ENCODE peak calls at places on chromosomes 11 and 22, in six cellular contexts. U is PC-9, P is GM23338, O is GM23248, D is MM.1S, X is PC-3. C is an unnamed sample. For H4K20me1 and H3K9me2, the result is how much of the 10 kb centered on the place peaks cover.

GRCh38 chr11:132792341-132793140 is 739.8 kb downstream of the OPCML start:
- DNase-seq in P (peak), O (no peak), D (no peak), U (no peak), X (no peak), C (peak)

GRCh38 chr11:131511794-131512193 is 141.4 kb downstream of the NTM start:
- DNase-seq in O (peak), X (peak), U (peak), D (peak), P (peak), C (peak)

GRCh38 chr11:43327987-43328386 is 16.2 kb downstream of the API5 start:
- DNase-seq in D (no peak), O (peak), X (peak), P (no peak), U (peak), C (peak)

GRCh38 chr11:134578807-134579708 is 167.0 kb upstream of the B3GAT1 start:
- DNase-seq in D (no peak), P (peak), O (no peak), X (no peak), U (no peak), C (no peak)

GRCh38 chr11:130831506-130832385 is 84.5 kb downstream of the SNX19 start:
- DNase-seq in D (peak), X (peak), U (no peak), O (no peak), P (peak), C (peak)

GRCh38 chr11:96303067-96303466 is 39.9 kb downstream of the MAML2 start:
- DNase-seq in D (no peak), O (peak), P (no peak), U (peak), X (peak), C (peak)

GRCh38 chr11:117369521-117369920 is 41.9 kb downstream of the CEP164 start:
- DNase-seq in U (no peak), O (no peak), X (no peak), D (no peak), P (no peak), C (no peak)

GRCh38 chr11:1773131-1773510 is 9.4 kb upstream of the CTSD start:
- DNase-seq in X (no peak), U (no peak), D (no peak), O (no peak), P (no peak), C (no peak)

DNA sequence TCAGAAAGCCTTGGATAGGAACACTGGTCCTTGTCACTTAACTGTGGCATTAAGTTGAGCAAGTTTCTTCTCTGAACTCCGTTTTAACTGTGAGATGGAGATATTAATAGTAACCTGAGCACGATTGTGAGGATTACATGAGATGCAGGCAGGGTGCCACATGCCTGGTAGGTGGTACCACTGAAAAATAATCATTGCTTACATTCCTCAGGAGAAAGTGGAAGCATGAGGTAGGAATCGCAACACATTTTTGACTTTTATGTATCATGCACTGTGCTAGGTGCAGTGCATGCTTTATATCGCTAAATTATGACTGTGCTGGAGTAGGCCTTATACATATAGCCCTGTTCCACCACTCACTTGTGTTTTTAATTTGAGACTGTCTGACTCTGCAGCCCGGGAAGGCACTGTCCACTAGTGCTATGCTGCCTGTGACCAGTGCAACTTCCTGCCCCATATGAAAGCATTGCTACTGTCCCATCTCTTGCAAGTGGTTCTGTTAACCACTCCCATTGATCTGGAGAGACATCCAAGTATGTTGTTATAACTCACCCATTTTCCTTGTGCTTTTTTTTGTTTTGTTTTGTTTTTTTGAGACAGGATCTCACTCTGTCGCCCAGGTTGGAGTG is 997 bp downstream of the UQCR10 start:
- DNase-seq in P (no peak), D (no peak), X (no peak), U (no peak), O (peak), C (no peak)
- H3K27ac ChIP-seq in P (no peak), D (no peak), X (peak), U (no peak), O (peak), C (no peak)

DNA sequence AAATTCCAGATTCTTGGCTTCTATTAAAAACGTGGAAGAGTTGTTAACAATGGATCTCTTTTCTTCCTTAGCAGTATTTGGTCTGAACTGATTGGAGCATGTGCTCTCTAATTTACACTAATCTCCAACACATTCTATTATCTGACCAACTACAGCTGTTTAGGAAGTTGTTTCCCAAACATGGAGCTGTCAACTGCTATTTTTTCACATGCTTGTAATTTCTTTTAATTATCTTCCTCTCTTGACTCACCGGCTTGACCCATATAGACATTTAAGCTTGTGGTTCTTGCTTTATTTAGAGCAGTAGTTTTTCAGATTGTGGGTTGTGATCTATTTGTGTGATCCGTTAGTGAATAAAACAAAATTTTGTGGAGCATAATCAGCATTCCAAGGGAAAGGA is 40.8 kb downstream of the CTNND1 start:
- DNase-seq in P (no peak), D (no peak), O (no peak), X (no peak), U (no peak), C (no peak)
- H4K20me1 ChIP-seq in P (under half), D (under half), O (under half), X (under half), U (under half), C (under half)

GRCh38 chr11:45182902-45183301 is 36.5 kb downstream of the PRDM11 start:
- DNase-seq in X (peak), O (peak), U (no peak), D (no peak), P (peak), C (no peak)

GRCh38 chr11:45180158-45180887 is 33.9 kb downstream of the PRDM11 start:
- DNase-seq in P (peak), D (peak), U (peak), X (peak), O (peak), C (peak)

GRCh38 chr11:45180888-45181594 is 34.6 kb downstream of the PRDM11 start:
- DNase-seq in P (peak), U (peak), D (no peak), O (peak), X (peak), C (no peak)

GRCh38 chr11:45179686-45180085 is 33.2 kb downstream of the PRDM11 start:
- DNase-seq in U (no peak), O (no peak), D (no peak), X (no peak), P (no peak), C (no peak)

DNA sequence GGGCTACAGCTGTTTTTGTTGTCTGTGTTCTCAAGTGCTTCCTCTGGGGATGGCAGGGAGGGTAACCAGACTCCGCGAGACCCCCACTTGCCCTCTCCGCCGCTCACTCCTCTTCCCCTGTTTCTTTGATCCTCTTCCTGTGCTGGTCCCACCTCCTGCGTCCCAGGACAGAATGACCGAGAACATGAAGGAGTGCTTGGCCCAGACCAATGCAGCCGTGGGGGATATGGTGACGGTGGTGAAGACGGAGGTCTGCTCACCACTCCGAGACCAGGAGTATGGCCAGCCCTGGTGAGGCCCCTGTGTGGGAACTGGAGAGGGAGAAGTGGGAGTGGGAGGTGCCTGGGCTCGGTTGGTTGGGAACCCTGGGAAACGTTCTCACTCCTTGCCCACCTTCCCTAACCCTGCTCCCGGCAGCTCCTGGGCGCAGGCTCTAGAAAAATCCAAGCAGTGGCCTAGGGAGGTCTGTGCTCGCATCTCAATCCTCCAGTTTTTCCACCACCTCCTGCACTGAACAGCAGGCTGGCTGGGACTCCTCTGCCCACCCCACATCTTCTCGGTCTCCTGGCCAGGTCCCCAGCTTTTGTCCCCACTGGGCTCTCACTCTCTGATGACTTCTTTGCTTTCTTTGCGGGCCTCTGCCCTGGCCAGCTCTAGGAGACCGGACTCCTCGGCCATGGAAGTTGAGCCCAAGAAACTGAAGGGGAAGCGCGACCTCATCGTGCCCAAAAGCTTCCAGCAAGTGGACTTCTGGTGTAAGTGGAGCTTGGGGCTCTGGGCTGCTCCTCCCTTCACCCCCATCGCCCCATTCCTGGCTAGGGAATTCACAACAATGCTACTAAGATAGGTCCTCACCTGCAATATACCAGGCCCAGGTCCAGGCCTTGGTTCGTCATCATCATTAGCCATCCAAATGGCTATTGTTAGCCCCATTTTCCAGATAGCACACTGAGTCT is 35.4 kb downstream of the PRDM11 start:
- DNase-seq in X (no peak), U (no peak), P (no peak), O (no peak), D (no peak), C (no peak)
- H3K9me2 ChIP-seq in X (under half), U (under half), P (under half), O (under half), D (under half), C (under half)

GRCh38 chr22:31361743-31362142 is 15.6 kb upstream of the PATZ1 start:
- DNase-seq in O (no peak), X (no peak), P (peak), D (no peak), U (no peak), C (no peak)
- H3K27ac ChIP-seq in O (no peak), X (no peak), P (no peak), D (no peak), U (no peak), C (no peak)

C was measured in hepatocyte.